ENCODE peak calls at places on chromosomes 5 and 9, in eight cellular contexts. F is GM12891, B is AG09309, S is RPMI8226, Q is fibroblast of the aortic adventitia, K is left ventricle myocardium superior, M is COR-L47, U is neuronal stem cell. I is an unnamed sample.

GRCh38 chr5:44536650-44537260 is 147.5 kb upstream of the FGF10 start:
- DNase-seq in Q (peak), U (peak), S (peak), B (peak), M (peak), F (peak), K (no peak), I (no peak)

GRCh38 chr9:83538890-83539238 is 663 bp upstream of the FRMD3 start:
- DNase-seq in M (no peak), K (no peak), Q (no peak), S (no peak), B (no peak), F (no peak), U (no peak), I (no peak)

GRCh38 chr9:97803167-97804058 is 49.6 kb upstream of the FOXE1 start:
- DNase-seq in S (peak), M (peak), B (no peak), Q (peak), F (peak), U (peak), K (peak), I (no peak)

GRCh38 chr5:82425591-82425990 is 147.4 kb upstream of the RPS23 start:
- DNase-seq in M (no peak), Q (peak), B (no peak), F (no peak), U (no peak), K (no peak), S (no peak), I (no peak)

GRCh38 chr9:137139468-137140150 is 655 bp downstream of the GRIN1 start:
- DNase-seq in U (no peak), F (no peak), S (no peak), Q (no peak), M (no peak), K (no peak), B (no peak), I (no peak)

GRCh38 chr9:122780026-122780425 is 8.7 kb upstream of the OR5C1 start:
- DNase-seq in B (no peak), S (no peak), K (no peak), Q (no peak), F (no peak), U (no peak), M (no peak), I (no peak)

GRCh38 chr5:77935516-77936364 is 159.6 kb upstream of the TBCA start:
- DNase-seq in F (no peak), K (no peak), Q (peak), U (no peak), M (no peak), S (peak), B (peak), I (no peak)

GRCh38 chr9:73180373-73180772 is 28.7 kb downstream of the ANXA1 start:
- DNase-seq in F (no peak), B (peak), M (no peak), U (no peak), S (no peak), Q (peak), K (no peak), I (no peak)

GRCh38 chr5:10699987-10700386 is 61.0 kb downstream of the DAP start:
- DNase-seq in F (no peak), M (no peak), K (no peak), S (no peak), U (no peak), B (no peak), Q (no peak), I (no peak)

GRCh38 chr5:72288923-72289322 is 31.1 kb downstream of the MRPS27 start:
- DNase-seq in M (peak), U (no peak), B (no peak), K (peak), F (no peak), S (peak), Q (no peak), I (no peak)

I was measured in coronary artery.